ENCODE peak calls at places on chromosomes 16 and 17, in four cellular contexts. W is spleen; J is CD4-positive, alpha-beta memory T cell; K is testis. L is an unnamed sample.

GRCh38 chr17:83155128-83156081 is 76.0 kb downstream of the METRNL start:
- DNase-seq in K (peak; percentile 31), J (no peak), W (peak; percentile 54), L (no peak)

GRCh38 chr17:50097455-50097854 is 2.3 kb downstream of the PDK2 start:
- DNase-seq in W (no peak), J (peak; percentile 3), K (no peak), L (no peak)

GRCh38 chr17:29962656-29963055 is 21.2 kb downstream of the EFCAB5 start:
- DNase-seq in J (no peak), W (no peak), K (no peak), L (no peak)

GRCh38 chr17:15490634-15491261 is 23.3 kb upstream of the CDRT4 start:
- DNase-seq in W (peak; percentile 79), K (peak; percentile 55), J (no peak), L (no peak)

GRCh38 chr17:28298449-28298848 is 20.6 kb upstream of the TMEM97 start:
- DNase-seq in J (no peak), K (peak; percentile 87), W (no peak), L (no peak)

GRCh38 chr17:81043725-81044427 is 8.9 kb downstream of the BAIAP2 start:
- DNase-seq in K (no peak), W (peak; percentile 66), J (no peak), L (no peak)

GRCh38 chr16:67236551-67237395 is 9.8 kb downstream of the TMEM208 start:
- DNase-seq in J (peak; percentile 87), K (peak; percentile 80), W (peak; percentile 86), L (peak; percentile 71)

GRCh38 chr17:28811594-28812135 is 30.9 kb downstream of the FAM222B start:
- DNase-seq in K (no peak), J (peak; percentile 47), W (no peak), L (no peak)

GRCh38 chr17:69716571-69716970 is 302.1 kb downstream of the MAP2K6 start:
- DNase-seq in K (no peak), J (no peak), W (no peak), L (no peak)

GRCh38 chr17:80879723-80880649 is 111.7 kb upstream of the CHMP6 start:
- DNase-seq in W (peak; percentile 79), K (no peak), J (no peak), L (no peak)

GRCh38 chr17:58640202-58640601 is 51.6 kb downstream of the TEX14 start:
- DNase-seq in W (no peak), J (no peak), K (no peak), L (no peak)

GRCh38 chr17:7893226-7893880 is 4.8 kb downstream of the CHD3 start:
- DNase-seq in W (no peak), J (no peak), K (no peak), L (no peak)

GRCh38 chr17:65078441-65079160 is 22.1 kb upstream of the GNA13 start:
- DNase-seq in K (peak; percentile 34), J (no peak), W (no peak), L (no peak)

GRCh38 chr16:68235882-68236803 is at the start of gene ESRP2:
- DNase-seq in K (no peak), W (peak; percentile 86), J (peak; percentile 59), L (peak; percentile 25)

GRCh38 chr17:8056232-8056975 is 17.5 kb downstream of the ALOX15B start:
- DNase-seq in J (no peak), W (peak; percentile 78), K (peak; percentile 36), L (no peak)

GRCh38 chr16:86988920-86989715 is 328.1 kb downstream of the C16orf95 start:
- DNase-seq in J (no peak), W (no peak), K (no peak), L (no peak)

GRCh38 chr17:3691539-3692166 is 4.3 kb downstream of the P2RX5 start:
- DNase-seq in J (no peak), K (no peak), W (no peak), L (no peak)

GRCh38 chr17:61570118-61570517 is 20.9 kb downstream of the NACA2 start:
- DNase-seq in W (no peak), K (no peak), J (no peak), L (no peak)

GRCh38 chr16:85350973-85351372 is 238.7 kb upstream of the CIBAR2 start:
- DNase-seq in K (peak; percentile 96), W (no peak), J (no peak), L (no peak)

GRCh38 chr17:82750241-82750905 is 1.5 kb upstream of the TBCD start:
- DNase-seq in J (peak; percentile 39), W (no peak), K (peak; percentile 23), L (no peak)

GRCh38 chr17:41147531-41148204 is 2.0 kb downstream of the KRTAP4-5 start:
- DNase-seq in K (no peak), W (no peak), J (no peak), L (no peak)

GRCh38 chr17:80210348-80211108 is 9.6 kb downstream of the SGSH start:
- DNase-seq in W (peak; percentile 74), K (no peak), J (no peak), L (no peak)

GRCh38 chr16:30527635-30528178 is 1.3 kb upstream of the ZNF768 start:
- DNase-seq in W (peak; percentile 85), J (no peak), K (no peak), L (no peak)

GRCh38 chr17:83100220-83100852 is 20.9 kb downstream of the METRNL start:
- DNase-seq in J (peak; percentile 35), W (no peak), K (peak; percentile 46), L (no peak)

GRCh38 chr17:27339836-27340550 is 46.1 kb downstream of the WSB1 start:
- DNase-seq in J (no peak), W (no peak), K (no peak), L (no peak)

GRCh38 chr17:78523939-78524655 is 53.1 kb downstream of the DNAH17 start:
- DNase-seq in W (peak; percentile 41), J (no peak), K (no peak), L (no peak)

GRCh38 chr16:19843371-19843770 is 41.3 kb downstream of the GPRC5B start:
- DNase-seq in W (no peak), K (no peak), J (no peak), L (no peak)

GRCh38 chr16:46719528-46719927 is 28.6 kb downstream of the MYLK3 start:
- DNase-seq in K (no peak), W (no peak), J (no peak), L (no peak)

GRCh38 chr16:50887500-50887899 is 145.6 kb downstream of the CYLD start:
- DNase-seq in K (no peak), J (no peak), W (no peak), L (no peak)

GRCh38 chr17:74305865-74306654 is 20.0 kb upstream of the KIF19 start:
- DNase-seq in J (no peak), K (no peak), W (no peak), L (no peak)

GRCh38 chr17:8473451-8474192 is 37.9 kb downstream of the NDEL1 start:
- DNase-seq in J (no peak), K (no peak), W (no peak), L (no peak)

GRCh38 chr17:66446419-66446818 is 144.0 kb downstream of the PRKCA start:
- DNase-seq in K (no peak), W (no peak), J (no peak), L (no peak)

GRCh38 chr16:57871457-57871856 is 69.2 kb upstream of the KIFC3 start:
- DNase-seq in W (no peak), J (no peak), K (no peak), L (no peak)

GRCh38 chr17:28252436-28252835 is 66.6 kb upstream of the TMEM97 start:
- DNase-seq in K (no peak), W (no peak), J (no peak), L (no peak)

GRCh38 chr17:39016193-39017153 is 49.3 kb upstream of the FBXO47 start:
- DNase-seq in K (no peak), W (no peak), J (peak; percentile 49), L (no peak)

GRCh38 chr16:59236804-59237463 is 502.8 kb upstream of the GOT2 start:
- DNase-seq in W (no peak), J (no peak), K (no peak), L (no peak)

GRCh38 chr17:56891751-56892150 is 22.1 kb downstream of the TRIM25 start:
- DNase-seq in J (peak; percentile 44), K (peak; percentile 35), W (peak; percentile 83), L (peak; percentile 50)

GRCh38 chr17:56890390-56890789 is 23.5 kb downstream of the TRIM25 start:
- DNase-seq in K (no peak), W (no peak), J (no peak), L (no peak)

GRCh38 chr17:56893503-56893902 is 20.3 kb downstream of the TRIM25 start:
- DNase-seq in W (no peak), K (no peak), J (no peak), L (no peak)

GRCh38 chr17:56892333-56892732 is 21.5 kb downstream of the TRIM25 start:
- DNase-seq in J (no peak), W (no peak), K (no peak), L (no peak)

GRCh38 chr17:56890906-56891674 is 22.8 kb downstream of the TRIM25 start:
- DNase-seq in W (no peak), J (no peak), K (no peak), L (no peak)
- H3K9me3 ChIP-seq in W (peaks cover 14% of the 10 kb centered on the region), J (no peaks in the 10 kb centered on the region), K (no peaks in the 10 kb centered on the region), L (peaks cover 3% of the 10 kb centered on the region)

GRCh38 chr17:22303865-22304264 is 611.5 kb downstream of the KCNJ18 start:
- DNase-seq in W (no peak), K (no peak), J (no peak), L (no peak)

GRCh38 chr17:22303096-22303495 is 610.8 kb downstream of the KCNJ18 start:
- DNase-seq in J (no peak), K (no peak), W (no peak), L (no peak)

GRCh38 chr17:22300177-22300576 is 607.9 kb downstream of the KCNJ18 start:
- DNase-seq in W (no peak), K (no peak), J (no peak), L (no peak)

GRCh38 chr17:22300731-22301352 is 608.5 kb downstream of the KCNJ18 start:
- DNase-seq in J (no peak), W (no peak), K (peak; percentile 73), L (no peak)

GRCh38 chr17:22301353-22301745 is 609.0 kb downstream of the KCNJ18 start:
- DNase-seq in K (no peak), W (no peak), J (no peak), L (no peak)
- H3K9me3 ChIP-seq in K (no peaks in the 10 kb centered on the region), W (no peaks in the 10 kb centered on the region), J (no peaks in the 10 kb centered on the region), L (no peaks in the 10 kb centered on the region)

GRCh38 chr16:31853300-31853699 is 20.3 kb upstream of the ZNF267 start:
- DNase-seq in W (no peak), J (no peak), K (no peak), L (no peak)
- H3K9me3 ChIP-seq in W (peaks cover 19% of the 10 kb centered on the region), J (no peaks in the 10 kb centered on the region), K (no peaks in the 10 kb centered on the region), L (no peaks in the 10 kb centered on the region)

GRCh38 chr16:64841482-64841881 is 280.4 kb downstream of the CDH11 start:
- DNase-seq in K (no peak), J (no peak), W (no peak), L (no peak)

GRCh38 chr16:64846966-64847365 is 274.9 kb downstream of the CDH11 start:
- DNase-seq in W (no peak), J (no peak), K (no peak), L (no peak)

GRCh38 chr16:64841071-64841470 is 280.8 kb downstream of the CDH11 start:
- DNase-seq in J (no peak), W (no peak), K (no peak), L (no peak)
- H3K9me3 ChIP-seq in J (no peaks in the 10 kb centered on the region), W (no peaks in the 10 kb centered on the region), K (no peaks in the 10 kb centered on the region), L (peaks cover 4% of the 10 kb centered on the region)

GRCh38 chr17:60493847-60494321 is 32.2 kb downstream of the APPBP2 start:
- DNase-seq in W (no peak), J (no peak), K (no peak), L (no peak)

GRCh38 chr17:60496051-60496450 is 30.0 kb downstream of the APPBP2 start:
- DNase-seq in J (no peak), W (no peak), K (no peak), L (no peak)

GRCh38 chr17:60495260-60495659 is 30.8 kb downstream of the APPBP2 start:
- DNase-seq in W (no peak), K (no peak), J (no peak), L (no peak)

GRCh38 chr17:60491771-60492170 is 34.3 kb downstream of the APPBP2 start:
- DNase-seq in K (no peak), W (no peak), J (no peak), L (no peak)
- H3K9me3 ChIP-seq in K (no peaks in the 10 kb centered on the region), W (peaks cover 21% of the 10 kb centered on the region), J (no peaks in the 10 kb centered on the region), L (peaks cover 2% of the 10 kb centered on the region)